ENCODE peak calls at places on chromosomes 16 and 17, in seven cellular contexts. P is GM19239; W is T-helper 9 cell; R is stomach; L is HTR-8/SVneo; N is activated naive CD4-positive, alpha-beta T cell treated with anti-CD3 and anti-CD28 coated beads, Interleukin-2, amount 50 U/mL, for 72 hours; M is non-pigmented ciliary epithelial cell. D is an unnamed sample.

GRCh38 chr17:1490643-1491405 is 1.7 kb downstream of the MYO1C start:
- DNase-seq in P (peak), W (peak), R (peak), L (peak), N (no peak), M (no peak), D (no peak)

GRCh38 chr16:86088816-86089215 is 189.9 kb downstream of the IRF8 start:
- DNase-seq in P (no peak), W (no peak), R (no peak), L (no peak), N (peak), M (no peak), D (no peak)

GRCh38 chr17:64747938-64748540 is 85.9 kb upstream of the SMURF2 start:
- DNase-seq in P (no peak), W (no peak), R (no peak), L (no peak), N (no peak), M (peak), D (no peak)

GRCh38 chr16:14334366-14335105 is 263.4 kb downstream of the MRTFB start:
- DNase-seq in P (no peak), W (no peak), R (no peak), L (no peak), N (no peak), M (peak), D (peak)

GRCh38 chr16:85750021-85750826 is 672 bp downstream of the C16orf74 start:
- DNase-seq in P (no peak), W (no peak), R (peak), L (peak), N (no peak), M (no peak), D (no peak)

GRCh38 chr17:19958023-19958422 is 19.6 kb downstream of the AKAP10 start:
- DNase-seq in P (no peak), W (no peak), R (no peak), L (peak), N (no peak), M (peak), D (peak)

GRCh38 chr17:57999010-57999495 is 8.0 kb downstream of the SRSF1 start:
- DNase-seq in P (no peak), W (no peak), R (no peak), L (no peak), N (no peak), M (no peak), D (no peak)

GRCh38 chr16:87391324-87391949 is 699 bp upstream of the MAP1LC3B start:
- DNase-seq in P (no peak), W (no peak), R (peak), L (no peak), N (no peak), M (no peak), D (no peak)

GRCh38 chr16:4273858-4274291 is 1.1 kb upstream of the TFAP4 start:
- DNase-seq in P (no peak), W (peak), R (peak), L (peak), N (no peak), M (no peak), D (no peak)

GRCh38 chr17:2041561-2042354 is at the start of gene OVCA2:
- DNase-seq in P (peak), W (peak), R (peak), L (peak), N (peak), M (no peak), D (peak)

GRCh38 chr17:49753959-49754391 is 10.0 kb downstream of the FAM117A start:
- DNase-seq in P (no peak), W (no peak), R (no peak), L (no peak), N (no peak), M (no peak), D (no peak)

GRCh38 chr17:8222380-8222629 is 11.9 kb upstream of the AURKB start:
- DNase-seq in P (no peak), W (no peak), R (no peak), L (no peak), N (no peak), M (peak), D (no peak)

GRCh38 chr16:65117701-65118448 is 4.0 kb downstream of the CDH11 start:
- DNase-seq in P (peak), W (no peak), R (peak), L (peak), N (no peak), M (no peak), D (no peak)

D was measured in GM04503.